ENCODE peak calls at places on chromosomes 16 and 17, in seven cellular contexts. L, H, O, S, B, D and E are unnamed samples.
A peak's percentile ranks its signal among the peaks of the same experiment; 100 is the strongest.

GRCh38 chr16:84329849-84330684 is 35.4 kb downstream of the WFDC1 start:
- DNase-seq in L (no peak), D (no peak), S (no peak), B (no peak), H (peak; percentile 59), O (no peak), E (no peak)

GRCh38 chr16:77745972-77746371 is 23.7 kb downstream of the NUDT7 start:
- DNase-seq in S (peak; percentile 55), O (no peak), H (no peak), B (no peak), L (no peak), D (no peak), E (no peak)

GRCh38 chr16:27441276-27441675 is 39.3 kb downstream of the IL21R start:
- DNase-seq in S (no peak), H (no peak), O (no peak), B (no peak), D (no peak), L (no peak), E (no peak)

GRCh38 chr17:70552230-70552981 is 383.1 kb downstream of the KCNJ2 start:
- DNase-seq in L (no peak), B (no peak), S (peak; percentile 52), H (peak; percentile 66), D (peak; percentile 66), O (no peak), E (peak; percentile 75)

GRCh38 chr17:45200701-45201100 is 21.0 kb upstream of the FMNL1 start:
- DNase-seq in B (no peak), D (peak; percentile 15), H (peak; percentile 47), S (peak; percentile 20), L (no peak), O (no peak), E (no peak)

GRCh38 chr17:59439711-59440110 is 108.3 kb downstream of the YPEL2 start:
- DNase-seq in B (no peak), S (no peak), D (no peak), L (no peak), O (no peak), H (no peak), E (peak; percentile 68)

GRCh38 chr17:3012926-3013581 is 50.4 kb downstream of the OR1D5 start:
- DNase-seq in H (peak; percentile 85), B (no peak), L (peak; percentile 17), O (peak; percentile 25), S (peak; percentile 50), D (peak; percentile 31), E (peak; percentile 62)

GRCh38 chr16:81567987-81568748 is 123.6 kb downstream of the CMIP start:
- DNase-seq in S (peak; percentile 75), B (no peak), L (no peak), O (no peak), D (no peak), H (no peak), E (peak; percentile 49)

GRCh38 chr16:85861095-85861825 is 37.7 kb upstream of the IRF8 start:
- DNase-seq in D (no peak), B (no peak), S (no peak), H (no peak), O (no peak), L (no peak), E (no peak)

GRCh38 chr16:66899945-66900688 is 18.6 kb downstream of the CDH16 start:
- DNase-seq in O (no peak), D (no peak), H (peak; percentile 92), S (peak; percentile 51), L (no peak), B (no peak), E (peak; percentile 74)